ENCODE peak calls at places on chromosomes 3 and 15, in four cellular contexts. K is A549, V is SK-N-SH, L is IMR-90. C is an unnamed sample.

GRCh38 chr3:107662109-107662477 is 139.3 kb downstream of the BBX start:
- DNase-seq in K (no peak), V (no peak), L (peak), C (no peak)

GRCh38 chr3:27312044-27312668 is 57.0 kb downstream of the NEK10 start:
- DNase-seq in K (peak), V (peak), L (peak), C (peak)

GRCh38 chr3:33775363-33775762 is 23.1 kb upstream of the PDCD6IP start:
- DNase-seq in K (no peak), V (no peak), L (no peak), C (no peak)

GRCh38 chr15:76057332-76058000 is 2.3 kb upstream of the TMEM266 start:
- DNase-seq in K (peak), V (peak), L (peak), C (peak)

GRCh38 chr15:50187997-50188396 is 6.0 kb downstream of the SLC27A2 start:
- DNase-seq in K (no peak), V (no peak), L (no peak), C (no peak)

GRCh38 chr3:119279101-119279554 is 15.1 kb upstream of the ARHGAP31 start:
- DNase-seq in K (no peak), V (no peak), L (no peak), C (no peak)

GRCh38 chr3:38632989-38633388 is 16.5 kb downstream of the SCN5A start:
- DNase-seq in K (no peak), V (no peak), L (no peak), C (no peak)

GRCh38 chr3:171375704-171376103 is 84.5 kb downstream of the TNIK start:
- DNase-seq in K (no peak), V (no peak), L (no peak), C (peak)

GRCh38 chr3:188266581-188267274 is 112.8 kb downstream of the LPP start:
- DNase-seq in K (no peak), V (no peak), L (peak), C (no peak)

GRCh38 chr15:77702211-77702957 is 69.7 kb upstream of the LINGO1 start:
- DNase-seq in K (peak), V (no peak), L (peak), C (peak)

GRCh38 chr3:52787672-52788625 is 6.6 kb upstream of the ITIH3 start:
- DNase-seq in K (no peak), V (no peak), L (no peak), C (no peak)

GRCh38 chr15:40693904-40694705 is 869 bp upstream of the RAD51 start:
- DNase-seq in K (no peak), V (no peak), L (no peak), C (no peak)

GRCh38 chr3:185361920-185362319 is 1.0 kb upstream of the MAP3K13 start:
- DNase-seq in K (no peak), V (no peak), L (peak), C (no peak)

GRCh38 chr3:167978071-167978470 is 117.7 kb downstream of the GOLIM4 start:
- DNase-seq in K (no peak), V (no peak), L (no peak), C (peak)

GRCh38 chr3:171385086-171385485 is 75.1 kb downstream of the TNIK start:
- DNase-seq in K (no peak), V (no peak), L (no peak), C (no peak)

GRCh38 chr15:66573348-66573718 is 7.5 kb upstream of the LCTL start:
- DNase-seq in K (no peak), V (no peak), L (no peak), C (no peak)

GRCh38 chr3:11389570-11390268 is 117.5 kb downstream of the ATG7 start:
- DNase-seq in K (no peak), V (no peak), L (peak), C (no peak)

GRCh38 chr15:62059818-62060115 is 480 bp downstream of the VPS13C start:
- DNase-seq in K (peak), V (no peak), L (peak), C (no peak)

GRCh38 chr15:52082197-52083036 is 30.2 kb downstream of the BCL2L10 start:
- DNase-seq in K (no peak), V (no peak), L (peak), C (no peak)

GRCh38 chr3:195066441-195066841 is 204.5 kb downstream of the XXYLT1 start:
- DNase-seq in K (no peak), V (no peak), L (no peak), C (no peak)

GRCh38 chr3:440826-441225 is 244.3 kb downstream of the CHL1 start:
- DNase-seq in K (no peak), V (no peak), L (no peak), C (no peak)

GRCh38 chr15:51802593-51802992 is 26.9 kb upstream of the TMOD3 start:
- DNase-seq in K (no peak), V (no peak), L (no peak), C (no peak)

GRCh38 chr15:64461577-64462162 is 1.3 kb downstream of the ZNF609 start:
- DNase-seq in K (peak), V (peak), L (peak), C (peak)

GRCh38 chr3:170475091-170475705 is 56.5 kb downstream of the CLDN11 start:
- DNase-seq in K (no peak), V (no peak), L (peak), C (no peak)

DNA sequence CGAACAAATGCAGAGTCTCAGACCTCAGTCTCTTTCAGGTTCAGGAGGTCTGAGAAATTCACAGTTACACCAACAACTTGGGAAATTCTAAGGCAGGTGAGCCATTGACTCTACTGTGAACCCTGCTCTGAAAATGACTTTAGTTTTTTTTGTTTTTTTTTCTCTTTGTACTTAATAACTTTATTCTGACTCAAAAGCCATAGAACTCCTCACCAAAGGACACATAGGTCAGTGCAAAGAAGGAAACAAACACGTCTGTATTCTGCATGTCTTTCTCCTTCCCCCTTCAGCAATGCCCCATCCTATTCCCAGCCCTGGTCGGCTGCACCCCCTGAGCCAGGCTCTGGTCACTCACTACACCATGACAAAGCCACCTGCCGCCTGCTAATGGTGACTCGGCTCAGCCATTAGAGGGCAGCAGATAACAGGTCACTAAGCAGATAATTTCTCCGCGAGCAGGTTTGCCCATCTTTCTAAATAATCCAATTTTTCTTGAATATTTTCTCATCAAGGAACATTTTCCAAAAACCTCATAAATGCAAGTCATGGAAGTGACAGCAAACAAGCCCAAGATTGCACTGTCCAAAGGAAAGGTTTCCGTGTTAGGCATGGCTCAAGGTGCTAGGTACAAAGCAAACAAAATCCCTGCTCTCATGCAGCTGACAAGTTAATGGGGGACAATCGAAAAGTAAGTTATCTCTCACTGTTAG is 37.7 kb downstream of the TM4SF4 start:
- DNase-seq in K (peak), V (peak), L (peak), C (peak)
- TF ChIP-seq SMC3 in K (peak), V (peak), L (peak), C (peak)

GRCh38 chr15:32898991-32899613 is 181.3 kb downstream of the GREM1 start:
- DNase-seq in K (no peak), V (peak), L (no peak), C (peak)
- TF ChIP-seq SMC3 in K (no peak), V (no peak), L (no peak), C (no peak)

GRCh38 chr3:134601539-134602439 is 49.0 kb downstream of the KY start:
- DNase-seq in K (no peak), V (peak), L (peak), C (peak)

GRCh38 chr3:134600685-134601502 is 49.9 kb downstream of the KY start:
- DNase-seq in K (peak), V (peak), L (peak), C (peak)

GRCh38 chr3:134597390-134597975 is 53.3 kb downstream of the KY start:
- DNase-seq in K (no peak), V (no peak), L (no peak), C (no peak)

GRCh38 chr3:134600166-134600670 is 50.6 kb downstream of the KY start:
- DNase-seq in K (no peak), V (no peak), L (no peak), C (no peak)

GRCh38 chr3:134598813-134599563 is 51.8 kb downstream of the KY start:
- DNase-seq in K (no peak), V (no peak), L (no peak), C (no peak)
- TF ChIP-seq SMC3 in K (no peak), V (no peak), L (no peak), C (no peak)

GRCh38 chr3:10366681-10367101 is 45.8 kb upstream of the SEC13 start:
- DNase-seq in K (peak), V (no peak), L (peak), C (no peak)
- TF ChIP-seq SMC3 in K (no peak), V (no peak), L (peak), C (no peak)

DNA sequence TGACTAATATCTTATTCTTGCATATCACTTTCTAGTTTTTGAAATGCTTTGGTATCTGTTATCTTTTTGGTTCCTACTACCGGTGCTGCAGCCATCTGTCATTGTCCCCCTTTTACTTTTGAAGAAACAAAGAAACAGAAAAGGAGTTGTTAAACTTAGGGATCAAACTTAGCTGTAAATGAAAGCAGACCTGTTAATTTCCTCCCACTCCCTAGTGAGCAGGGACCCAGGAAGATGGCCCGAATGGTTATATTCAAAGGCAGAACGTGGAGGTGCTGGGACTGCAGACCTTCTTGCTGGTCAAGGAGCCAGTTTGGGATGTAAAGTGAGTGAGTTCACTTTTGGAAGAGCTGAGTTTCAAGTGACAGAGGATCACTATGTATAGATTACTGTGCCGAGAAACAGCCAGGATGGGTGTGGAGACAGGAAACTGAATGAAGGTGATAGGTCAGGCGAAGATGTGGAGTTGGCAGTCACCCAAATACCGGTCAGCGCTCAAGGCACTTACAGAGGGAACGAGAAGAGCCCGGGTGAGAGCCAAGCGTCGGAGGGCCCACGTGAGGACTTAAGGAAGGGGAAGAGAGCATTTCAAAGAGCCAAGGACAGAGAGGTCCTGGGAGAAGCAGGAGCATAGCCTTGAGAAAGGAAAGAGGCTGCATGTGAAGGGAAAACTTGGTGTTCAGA is 20.1 kb downstream of the KBTBD8 start:
- DNase-seq in K (no peak), V (no peak), L (no peak), C (peak)
- TF ChIP-seq SMC3 in K (no peak), V (no peak), L (no peak), C (no peak)

GRCh38 chr15:46636220-46636619 is 1001.4 kb downstream of the SQOR start:
- DNase-seq in K (no peak), V (peak), L (no peak), C (no peak)
- TF ChIP-seq SMC3 in K (no peak), V (no peak), L (no peak), C (no peak)

C was measured in K562.